ENCODE peak calls at places on chromosomes 13 and 19, in seven cellular contexts. J is astrocyte of the spinal cord; P is dorsolateral prefrontal cortex; F is cardiac muscle cell; L is psoas muscle; A is heart right ventricle; B is CD8-positive, alpha-beta T cell. Z is an unnamed sample.
A peak's percentile ranks its signal among the peaks of the same experiment; 100 is the strongest.

GRCh38 chr13:31663880-31664585 is 75.3 kb upstream of the RXFP2 start:
- DNase-seq in J (no peak), P (no peak), F (no peak), L (no peak), A (no peak), B (no peak), Z (no peak)

GRCh38 chr13:80249906-80250513 is 90.9 kb downstream of the SPRY2 start:
- DNase-seq in J (no peak), P (no peak), F (no peak), L (no peak), A (no peak), B (no peak), Z (no peak)

GRCh38 chr13:26881154-26881553 is 120.6 kb upstream of the GPR12 start:
- DNase-seq in J (peak; percentile 46), P (no peak), F (peak; percentile 72), L (no peak), A (no peak), B (no peak), Z (no peak)

GRCh38 chr13:101712026-101712348 is 259.5 kb downstream of the ITGBL1 start:
- DNase-seq in J (no peak), P (no peak), F (no peak), L (no peak), A (no peak), B (no peak), Z (no peak)

GRCh38 chr13:59701261-59701660 is 462.5 kb downstream of the DIAPH3 start:
- DNase-seq in J (no peak), P (no peak), F (no peak), L (no peak), A (no peak), B (no peak), Z (peak; percentile 31)

GRCh38 chr19:33740811-33741396 is 55.8 kb upstream of the KCTD15 start:
- DNase-seq in J (peak; percentile 9), P (no peak), F (peak; percentile 58), L (no peak), A (no peak), B (no peak), Z (peak; percentile 74)

GRCh38 chr19:45564131-45564780 is 20.3 kb downstream of the OPA3 start:
- DNase-seq in J (no peak), P (no peak), F (no peak), L (no peak), A (no peak), B (no peak), Z (no peak)

GRCh38 chr13:24540236-24541126 is 27.9 kb upstream of the PARP4 start:
- DNase-seq in J (no peak), P (no peak), F (peak; percentile 54), L (no peak), A (no peak), B (no peak), Z (peak; percentile 8)

GRCh38 chr19:17283504-17283996 is 1.8 kb downstream of the ANKLE1 start:
- DNase-seq in J (no peak), P (no peak), F (no peak), L (no peak), A (no peak), B (no peak), Z (no peak)

GRCh38 chr13:112052213-112052612 is 14.7 kb upstream of the SOX1 start:
- DNase-seq in J (no peak), P (no peak), F (no peak), L (no peak), A (no peak), B (no peak), Z (no peak)

GRCh38 chr19:55301459-55302331 is 17.9 kb downstream of the BRSK1 start:
- DNase-seq in J (peak; percentile 62), P (peak; percentile 90), F (peak; percentile 80), L (peak; percentile 93), A (peak; percentile 93), B (peak; percentile 90), Z (peak; percentile 91)

GRCh38 chr19:17889609-17890214 is 18.0 kb downstream of the SLC5A5 start:
- DNase-seq in J (peak; percentile 59), P (no peak), F (peak; percentile 66), L (no peak), A (no peak), B (no peak), Z (peak; percentile 70)

GRCh38 chr13:64130170-64130569 is 2714.5 kb upstream of the PCDH20 start:
- DNase-seq in J (no peak), P (no peak), F (no peak), L (no peak), A (no peak), B (no peak), Z (no peak)

GRCh38 chr19:28009696-28010095 is 1203.3 kb downstream of the UQCRFS1 start:
- DNase-seq in J (peak; percentile 28), P (no peak), F (peak; percentile 38), L (no peak), A (no peak), B (no peak), Z (no peak)
- TF ChIP-seq CTCF in J (no peak), P (no peak), F (no peak), L (no peak), A (no peak), B (no peak), Z (no peak)

GRCh38 chr19:2255112-2255845 is 938 bp downstream of the JSRP1 start:
- DNase-seq in J (no peak), P (no peak), F (no peak), L (peak; percentile 82), A (no peak), B (no peak), Z (peak; percentile 37)

GRCh38 chr19:2254052-2254872 is 2.0 kb downstream of the JSRP1 start:
- DNase-seq in J (no peak), P (no peak), F (peak; percentile 59), L (no peak), A (no peak), B (no peak), Z (peak; percentile 54)

GRCh38 chr19:2252481-2253105 is 3.5 kb downstream of the AMH start:
- DNase-seq in J (no peak), P (no peak), F (no peak), L (no peak), A (no peak), B (peak; percentile 20), Z (no peak)

GRCh38 chr19:2251577-2252480 is 2.7 kb downstream of the AMH start:
- DNase-seq in J (no peak), P (no peak), F (no peak), L (no peak), A (no peak), B (peak; percentile 23), Z (no peak)

GRCh38 chr19:2253106-2254051 is 2.8 kb downstream of the JSRP1 start:
- DNase-seq in J (no peak), P (no peak), F (no peak), L (no peak), A (no peak), B (peak; percentile 65), Z (no peak)
- TF ChIP-seq CTCF in J (peak; percentile 30), P (no peak), F (peak; percentile 19), L (no peak), A (peak; percentile 20), B (peak; percentile 55), Z (no peak)

GRCh38 chr13:50910483-50910805 is 853 bp downstream of the RNASEH2B start:
- DNase-seq in J (peak; percentile 50), P (no peak), F (peak; percentile 46), L (no peak), A (no peak), B (no peak), Z (peak; percentile 60)
- TF ChIP-seq CTCF in J (peak; percentile 9), P (no peak), F (no peak), L (no peak), A (no peak), B (no peak), Z (no peak)

DNA sequence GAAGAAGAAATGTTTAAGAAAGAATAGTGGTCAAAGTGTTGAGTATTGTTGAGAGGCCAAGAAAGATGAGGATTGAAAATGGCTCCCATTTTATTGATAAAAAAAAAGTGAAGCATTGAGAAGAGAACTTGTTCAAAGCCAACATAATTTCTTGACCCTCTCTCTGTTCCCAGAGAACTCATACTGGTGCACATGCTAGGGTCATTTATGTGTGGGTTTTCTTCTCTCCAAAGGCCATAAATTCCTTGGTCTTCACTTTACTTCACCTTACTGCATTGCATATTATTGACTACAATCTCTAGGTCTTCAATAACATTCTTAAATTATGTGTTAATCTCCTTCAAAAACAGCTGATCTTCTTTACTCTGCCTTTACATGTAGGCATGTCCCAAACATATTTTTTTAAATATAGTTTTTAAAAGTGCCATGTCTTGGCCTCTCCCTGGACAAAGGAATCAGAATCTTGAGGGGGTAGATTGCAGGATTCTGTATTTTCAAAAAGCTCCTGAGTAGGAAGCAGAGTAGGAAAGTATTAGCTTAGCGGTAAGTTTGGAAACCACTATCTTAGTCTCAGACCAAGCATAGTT is 1.8 kb upstream of the FNDC3A start:
- DNase-seq in J (no peak), P (no peak), F (no peak), L (no peak), A (no peak), B (no peak), Z (no peak)
- TF ChIP-seq CTCF in J (no peak), P (no peak), F (no peak), L (no peak), A (no peak), B (no peak), Z (no peak)

DNA sequence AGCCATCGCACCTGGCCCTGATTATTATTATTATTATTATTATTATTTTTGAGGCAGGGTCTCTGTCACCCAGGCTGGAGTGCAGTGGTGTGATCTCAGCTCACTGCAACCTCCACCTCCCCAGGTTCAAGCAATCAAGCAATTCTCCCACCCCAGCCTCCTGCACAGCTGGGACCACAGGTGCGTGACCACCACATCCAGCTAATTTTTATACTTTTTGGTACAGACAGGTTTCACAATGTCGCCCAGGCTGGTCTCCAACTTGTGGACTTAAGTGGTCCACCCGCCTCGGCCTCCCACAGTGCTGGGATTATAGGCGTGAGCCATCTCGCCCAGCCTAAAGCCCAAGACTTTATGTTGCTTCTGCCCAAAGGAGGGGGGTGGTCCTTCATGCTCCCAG is 6.0 kb upstream of the AP1M2 start:
- DNase-seq in J (no peak), P (no peak), F (no peak), L (no peak), A (no peak), B (no peak), Z (no peak)
- TF ChIP-seq CTCF in J (no peak), P (no peak), F (no peak), L (no peak), A (no peak), B (no peak), Z (no peak)

DNA sequence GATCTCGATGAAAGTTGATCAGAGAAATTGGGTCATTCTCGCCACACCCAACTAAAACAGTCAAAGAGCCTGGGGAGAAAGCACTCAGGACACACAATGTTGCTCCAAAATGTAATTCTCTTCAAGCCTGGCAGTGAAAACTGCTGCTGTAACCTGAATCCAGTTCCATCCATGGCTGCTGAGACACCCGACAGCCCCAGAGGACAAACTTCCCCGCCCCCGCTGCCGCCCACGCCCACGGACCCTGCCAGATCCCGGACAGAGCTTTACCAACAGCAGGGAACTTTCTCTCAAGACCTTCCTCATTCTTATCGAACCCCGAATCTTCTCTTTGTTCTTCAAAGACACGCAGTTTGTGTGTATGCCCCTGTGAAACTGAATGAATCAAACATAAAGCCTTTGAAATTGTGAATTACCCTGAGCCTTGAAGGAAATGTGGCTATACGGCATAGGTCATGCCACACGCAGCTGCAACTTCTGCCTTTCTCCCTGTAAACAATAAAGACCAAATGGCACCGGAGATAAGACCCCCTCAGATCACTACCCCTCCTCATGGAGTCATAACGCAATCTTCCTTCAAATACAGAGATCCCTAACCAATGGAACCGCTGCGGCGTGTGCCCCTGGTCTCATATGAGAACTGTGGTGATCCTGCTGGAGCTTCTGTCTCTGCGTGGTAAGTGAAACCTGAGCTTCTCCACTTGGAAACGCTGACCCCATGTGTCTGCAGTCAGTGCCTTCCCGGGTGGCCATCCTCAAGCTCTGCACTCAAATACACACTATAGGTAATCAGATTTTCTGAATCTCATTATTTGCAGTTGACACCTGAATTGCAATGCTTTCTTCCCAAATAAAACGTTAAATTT is 4.8 kb upstream of the LAMP1 start:
- DNase-seq in J (peak; percentile 6), P (no peak), F (peak; percentile 27), L (peak; percentile 80), A (peak; percentile 32), B (no peak), Z (peak; percentile 64)
- TF ChIP-seq CTCF in J (no peak), P (no peak), F (no peak), L (no peak), A (no peak), B (no peak), Z (no peak)